ENCODE peak calls at places on chromosomes 1 and 21, in five cellular contexts. One of them, this sample, is unnamed.

GRCh38 chr1:9874959-9875635 is 35.0 kb downstream of the CTNNBIP1 start:
- DNase-seq in anterior cingulate cortex: peak
- DNase-seq in T-helper 2 cell: peak
- DNase-seq in foreskin fibroblast: peak
- DNase-seq in CD4-positive, alpha-beta T cell: peak
- DNase-seq in this sample: peak

GRCh38 chr1:26839779-26840178 is 13.3 kb downstream of the ZDHHC18 start:
- DNase-seq in foreskin fibroblast: no peak
- DNase-seq in anterior cingulate cortex: no peak
- DNase-seq in CD4-positive, alpha-beta T cell: no peak
- DNase-seq in T-helper 2 cell: no peak
- DNase-seq in this sample: no peak

GRCh38 chr1:206674745-206675175 is 9.9 kb upstream of the MAPKAPK2 start:
- DNase-seq in T-helper 2 cell: no peak
- DNase-seq in CD4-positive, alpha-beta T cell: no peak
- DNase-seq in anterior cingulate cortex: no peak
- DNase-seq in foreskin fibroblast: peak
- DNase-seq in this sample: no peak

GRCh38 chr1:230834292-230834691 is 34.0 kb downstream of the C1orf198 start:
- DNase-seq in anterior cingulate cortex: no peak
- DNase-seq in CD4-positive, alpha-beta T cell: no peak
- DNase-seq in foreskin fibroblast: no peak
- DNase-seq in T-helper 2 cell: no peak
- DNase-seq in this sample: no peak

GRCh38 chr21:41698071-41698470 is 68.8 kb downstream of the RIPK4 start:
- DNase-seq in foreskin fibroblast: no peak
- DNase-seq in anterior cingulate cortex: no peak
- DNase-seq in T-helper 2 cell: no peak
- DNase-seq in CD4-positive, alpha-beta T cell: no peak
- DNase-seq in this sample: no peak

GRCh38 chr1:239237912-239238311 is 148.5 kb upstream of the CHRM3 start:
- DNase-seq in T-helper 2 cell: no peak
- DNase-seq in anterior cingulate cortex: no peak
- DNase-seq in foreskin fibroblast: no peak
- DNase-seq in CD4-positive, alpha-beta T cell: no peak
- DNase-seq in this sample: peak

GRCh38 chr1:204418174-204419063 is 6.8 kb upstream of the PPP1R15B start:
- DNase-seq in CD4-positive, alpha-beta T cell: no peak
- DNase-seq in anterior cingulate cortex: no peak
- DNase-seq in T-helper 2 cell: no peak
- DNase-seq in foreskin fibroblast: peak
- DNase-seq in this sample: no peak

GRCh38 chr1:229111703-229112319 is 159.1 kb upstream of the RAB4A start:
- DNase-seq in anterior cingulate cortex: no peak
- DNase-seq in CD4-positive, alpha-beta T cell: no peak
- DNase-seq in T-helper 2 cell: no peak
- DNase-seq in foreskin fibroblast: no peak
- DNase-seq in this sample: no peak

GRCh38 chr1:53678507-53678906 is 60.5 kb downstream of the GLIS1 start:
- DNase-seq in foreskin fibroblast: peak
- DNase-seq in anterior cingulate cortex: no peak
- DNase-seq in CD4-positive, alpha-beta T cell: no peak
- DNase-seq in T-helper 2 cell: no peak
- DNase-seq in this sample: no peak

GRCh38 chr1:162373541-162374375 is 2.9 kb downstream of the SPATA46 start:
- DNase-seq in T-helper 2 cell: no peak
- DNase-seq in foreskin fibroblast: no peak
- DNase-seq in anterior cingulate cortex: no peak
- DNase-seq in CD4-positive, alpha-beta T cell: no peak
- DNase-seq in this sample: no peak

GRCh38 chr1:170192535-170192934 is 46.8 kb downstream of the NTMT2 start:
- DNase-seq in T-helper 2 cell: no peak
- DNase-seq in anterior cingulate cortex: no peak
- DNase-seq in CD4-positive, alpha-beta T cell: no peak
- DNase-seq in foreskin fibroblast: no peak
- DNase-seq in this sample: no peak

GRCh38 chr1:203526572-203526971 is 32.6 kb downstream of the OPTC start:
- DNase-seq in T-helper 2 cell: no peak
- DNase-seq in CD4-positive, alpha-beta T cell: no peak
- DNase-seq in anterior cingulate cortex: no peak
- DNase-seq in foreskin fibroblast: no peak
- DNase-seq in this sample: no peak

GRCh38 chr1:4180066-4180735 is 280.1 kb upstream of the C1orf174 start:
- DNase-seq in anterior cingulate cortex: no peak
- DNase-seq in CD4-positive, alpha-beta T cell: no peak
- DNase-seq in foreskin fibroblast: no peak
- DNase-seq in T-helper 2 cell: no peak
- DNase-seq in this sample: no peak

GRCh38 chr1:244835276-244836134 is at the start of gene COX20:
- DNase-seq in T-helper 2 cell: peak
- DNase-seq in foreskin fibroblast: peak
- DNase-seq in anterior cingulate cortex: peak
- DNase-seq in CD4-positive, alpha-beta T cell: peak
- DNase-seq in this sample: peak

GRCh38 chr1:14363707-14364413 is 234.6 kb upstream of the KAZN start:
- DNase-seq in foreskin fibroblast: no peak
- DNase-seq in CD4-positive, alpha-beta T cell: no peak
- DNase-seq in T-helper 2 cell: no peak
- DNase-seq in anterior cingulate cortex: no peak
- DNase-seq in this sample: no peak

GRCh38 chr1:108114026-108114599 is 86.0 kb downstream of the SLC25A24 start:
- DNase-seq in foreskin fibroblast: no peak
- DNase-seq in CD4-positive, alpha-beta T cell: no peak
- DNase-seq in T-helper 2 cell: no peak
- DNase-seq in anterior cingulate cortex: no peak
- DNase-seq in this sample: no peak

GRCh38 chr1:160362168-160362941 is 4.5 kb upstream of the NHLH1 start:
- DNase-seq in anterior cingulate cortex: no peak
- DNase-seq in foreskin fibroblast: no peak
- DNase-seq in CD4-positive, alpha-beta T cell: no peak
- DNase-seq in T-helper 2 cell: no peak
- DNase-seq in this sample: no peak

GRCh38 chr1:3306583-3307285 is 147.7 kb upstream of the ARHGEF16 start:
- DNase-seq in CD4-positive, alpha-beta T cell: no peak
- DNase-seq in foreskin fibroblast: peak
- DNase-seq in anterior cingulate cortex: no peak
- DNase-seq in T-helper 2 cell: no peak
- DNase-seq in this sample: no peak

GRCh38 chr1:54547601-54548388 is at the start of gene ACOT11:
- DNase-seq in anterior cingulate cortex: peak
- DNase-seq in foreskin fibroblast: peak
- DNase-seq in CD4-positive, alpha-beta T cell: no peak
- DNase-seq in T-helper 2 cell: no peak
- DNase-seq in this sample: no peak

GRCh38 chr1:182674346-182675246 is 9.8 kb downstream of the RGS8 start:
- DNase-seq in foreskin fibroblast: no peak
- DNase-seq in CD4-positive, alpha-beta T cell: no peak
- DNase-seq in T-helper 2 cell: no peak
- DNase-seq in anterior cingulate cortex: no peak
- DNase-seq in this sample: no peak

GRCh38 chr1:37035828-37036666 is 1.7 kb upstream of the GRIK3 start:
- DNase-seq in anterior cingulate cortex: no peak
- DNase-seq in CD4-positive, alpha-beta T cell: no peak
- DNase-seq in foreskin fibroblast: no peak
- DNase-seq in T-helper 2 cell: no peak
- DNase-seq in this sample: no peak

GRCh38 chr1:179090522-179090921 is 8.7 kb downstream of the TOR3A start:
- DNase-seq in CD4-positive, alpha-beta T cell: no peak
- DNase-seq in anterior cingulate cortex: no peak
- DNase-seq in T-helper 2 cell: no peak
- DNase-seq in foreskin fibroblast: no peak
- DNase-seq in this sample: no peak

GRCh38 chr1:43143441-43143888 is 28.6 kb downstream of the EBNA1BP2 start:
- DNase-seq in T-helper 2 cell: no peak
- DNase-seq in anterior cingulate cortex: no peak
- DNase-seq in CD4-positive, alpha-beta T cell: no peak
- DNase-seq in foreskin fibroblast: no peak
- DNase-seq in this sample: no peak

GRCh38 chr1:84582802-84583587 is 8.8 kb upstream of the CTBS start:
- DNase-seq in T-helper 2 cell: no peak
- DNase-seq in anterior cingulate cortex: no peak
- DNase-seq in foreskin fibroblast: peak
- DNase-seq in CD4-positive, alpha-beta T cell: no peak
- DNase-seq in this sample: no peak

GRCh38 chr1:30029677-30030076 is 693.7 kb downstream of the MATN1 start:
- DNase-seq in foreskin fibroblast: no peak
- DNase-seq in anterior cingulate cortex: no peak
- DNase-seq in T-helper 2 cell: no peak
- DNase-seq in CD4-positive, alpha-beta T cell: no peak
- DNase-seq in this sample: no peak

GRCh38 chr1:25257176-25257575 is 9.9 kb upstream of the RSRP1 start:
- DNase-seq in CD4-positive, alpha-beta T cell: no peak
- DNase-seq in T-helper 2 cell: no peak
- DNase-seq in anterior cingulate cortex: no peak
- DNase-seq in foreskin fibroblast: no peak
- DNase-seq in this sample: no peak

GRCh38 chr1:75579046-75579445 is 31.9 kb downstream of the SLC44A5 start:
- DNase-seq in T-helper 2 cell: no peak
- DNase-seq in CD4-positive, alpha-beta T cell: no peak
- DNase-seq in anterior cingulate cortex: no peak
- DNase-seq in foreskin fibroblast: no peak
- DNase-seq in this sample: no peak

GRCh38 chr21:16568661-16569060 is 838.9 kb downstream of the USP25 start:
- DNase-seq in T-helper 2 cell: no peak
- DNase-seq in anterior cingulate cortex: no peak
- DNase-seq in CD4-positive, alpha-beta T cell: no peak
- DNase-seq in foreskin fibroblast: no peak
- DNase-seq in this sample: no peak

GRCh38 chr1:211326528-211327340 is at the start of gene TRAF5:
- DNase-seq in CD4-positive, alpha-beta T cell: peak
- DNase-seq in foreskin fibroblast: peak
- DNase-seq in anterior cingulate cortex: no peak
- DNase-seq in T-helper 2 cell: peak
- DNase-seq in this sample: peak

GRCh38 chr1:190353538-190354101 is 124.0 kb downstream of the BRINP3 start:
- DNase-seq in T-helper 2 cell: no peak
- DNase-seq in CD4-positive, alpha-beta T cell: no peak
- DNase-seq in foreskin fibroblast: peak
- DNase-seq in anterior cingulate cortex: no peak
- DNase-seq in this sample: no peak

GRCh38 chr1:154353460-154353904 is 28.2 kb downstream of the ATP8B2 start:
- DNase-seq in anterior cingulate cortex: no peak
- DNase-seq in foreskin fibroblast: peak
- DNase-seq in T-helper 2 cell: no peak
- DNase-seq in CD4-positive, alpha-beta T cell: no peak
- DNase-seq in this sample: no peak

GRCh38 chr1:234545512-234546386 is 64.2 kb downstream of the IRF2BP2 start:
- DNase-seq in anterior cingulate cortex: no peak
- DNase-seq in T-helper 2 cell: no peak
- DNase-seq in foreskin fibroblast: no peak
- DNase-seq in CD4-positive, alpha-beta T cell: no peak
- DNase-seq in this sample: no peak

GRCh38 chr1:101131239-101131924 is 105.4 kb upstream of the S1PR1 start:
- DNase-seq in CD4-positive, alpha-beta T cell: no peak
- DNase-seq in foreskin fibroblast: no peak
- DNase-seq in anterior cingulate cortex: no peak
- DNase-seq in T-helper 2 cell: no peak
- DNase-seq in this sample: no peak

GRCh38 chr21:41428847-41429246 is 2.8 kb downstream of the MX1 start:
- DNase-seq in CD4-positive, alpha-beta T cell: no peak
- DNase-seq in foreskin fibroblast: no peak
- DNase-seq in T-helper 2 cell: no peak
- DNase-seq in anterior cingulate cortex: no peak
- DNase-seq in this sample: no peak

This sample was measured in NT2/D1.